ENCODE peak calls at places on chromosomes 5 and 9, in ten cellular contexts. One of them, this sample, is unnamed.

GRCh38 chr9:37529111-37529510 is 43.4 kb downstream of the POLR1E start:
- DNase-seq in AG08396: no peak
- DNase-seq in effector memory CD8-positive, alpha-beta T cell: peak
- DNase-seq in T-helper 9 cell: peak
- DNase-seq in astrocyte of the hippocampus: no peak
- DNase-seq in cardiac fibroblast: no peak
- DNase-seq in mucosa of gallbladder: peak
- DNase-seq in GM23338: no peak
- DNase-seq in progenitor cell of endocrine pancreas: no peak
- DNase-seq in neuronal stem cell: no peak
- DNase-seq in this sample: peak

GRCh38 chr9:132214027-132214622 is 52.3 kb downstream of the NTNG2 start:
- DNase-seq in AG08396: peak
- DNase-seq in effector memory CD8-positive, alpha-beta T cell: no peak
- DNase-seq in T-helper 9 cell: no peak
- DNase-seq in astrocyte of the hippocampus: peak
- DNase-seq in cardiac fibroblast: peak
- DNase-seq in mucosa of gallbladder: peak
- DNase-seq in GM23338: peak
- DNase-seq in progenitor cell of endocrine pancreas: peak
- DNase-seq in neuronal stem cell: no peak
- DNase-seq in this sample: no peak

GRCh38 chr5:122129332-122129731 is at the start of gene ZNF474:
- DNase-seq in AG08396: peak
- DNase-seq in effector memory CD8-positive, alpha-beta T cell: no peak
- DNase-seq in T-helper 9 cell: no peak
- DNase-seq in astrocyte of the hippocampus: peak
- DNase-seq in cardiac fibroblast: peak
- DNase-seq in mucosa of gallbladder: peak
- DNase-seq in GM23338: peak
- DNase-seq in progenitor cell of endocrine pancreas: no peak
- DNase-seq in neuronal stem cell: peak
- DNase-seq in this sample: no peak

GRCh38 chr5:128144491-128144890 is 60.9 kb downstream of the SLC12A2 start:
- DNase-seq in AG08396: peak
- DNase-seq in effector memory CD8-positive, alpha-beta T cell: no peak
- DNase-seq in T-helper 9 cell: no peak
- DNase-seq in astrocyte of the hippocampus: peak
- DNase-seq in cardiac fibroblast: peak
- DNase-seq in mucosa of gallbladder: no peak
- DNase-seq in GM23338: no peak
- DNase-seq in progenitor cell of endocrine pancreas: no peak
- DNase-seq in neuronal stem cell: no peak
- DNase-seq in this sample: no peak

GRCh38 chr5:87844866-87845265 is 423.8 kb downstream of the TMEM161B start:
- DNase-seq in AG08396: no peak
- DNase-seq in effector memory CD8-positive, alpha-beta T cell: no peak
- DNase-seq in T-helper 9 cell: no peak
- DNase-seq in astrocyte of the hippocampus: no peak
- DNase-seq in cardiac fibroblast: no peak
- DNase-seq in mucosa of gallbladder: no peak
- DNase-seq in GM23338: no peak
- DNase-seq in progenitor cell of endocrine pancreas: no peak
- DNase-seq in neuronal stem cell: no peak
- DNase-seq in this sample: no peak

GRCh38 chr9:110919609-110920008 is 118.7 kb downstream of the LPAR1 start:
- DNase-seq in AG08396: peak
- DNase-seq in effector memory CD8-positive, alpha-beta T cell: no peak
- DNase-seq in T-helper 9 cell: no peak
- DNase-seq in astrocyte of the hippocampus: peak
- DNase-seq in cardiac fibroblast: peak
- DNase-seq in mucosa of gallbladder: no peak
- DNase-seq in GM23338: no peak
- DNase-seq in progenitor cell of endocrine pancreas: no peak
- DNase-seq in neuronal stem cell: no peak
- DNase-seq in this sample: no peak

GRCh38 chr5:175823731-175824525 is 47.5 kb upstream of the CPLX2 start:
- DNase-seq in AG08396: no peak
- DNase-seq in effector memory CD8-positive, alpha-beta T cell: no peak
- DNase-seq in T-helper 9 cell: no peak
- DNase-seq in astrocyte of the hippocampus: no peak
- DNase-seq in cardiac fibroblast: no peak
- DNase-seq in mucosa of gallbladder: no peak
- DNase-seq in GM23338: peak
- DNase-seq in progenitor cell of endocrine pancreas: no peak
- DNase-seq in neuronal stem cell: no peak
- DNase-seq in this sample: no peak

GRCh38 chr9:135500071-135500524 is 384 bp upstream of the MRPS2 start:
- DNase-seq in AG08396: no peak
- DNase-seq in effector memory CD8-positive, alpha-beta T cell: no peak
- DNase-seq in T-helper 9 cell: no peak
- DNase-seq in astrocyte of the hippocampus: no peak
- DNase-seq in cardiac fibroblast: peak
- DNase-seq in mucosa of gallbladder: no peak
- DNase-seq in GM23338: no peak
- DNase-seq in progenitor cell of endocrine pancreas: no peak
- DNase-seq in neuronal stem cell: no peak
- DNase-seq in this sample: no peak

GRCh38 chr5:758698-759053 is 25.9 kb downstream of the ZDHHC11B start:
- DNase-seq in AG08396: no peak
- DNase-seq in effector memory CD8-positive, alpha-beta T cell: no peak
- DNase-seq in T-helper 9 cell: no peak
- DNase-seq in astrocyte of the hippocampus: no peak
- DNase-seq in cardiac fibroblast: no peak
- DNase-seq in mucosa of gallbladder: no peak
- DNase-seq in GM23338: no peak
- DNase-seq in progenitor cell of endocrine pancreas: no peak
- DNase-seq in neuronal stem cell: no peak
- DNase-seq in this sample: no peak

GRCh38 chr5:11387382-11387781 is 516.9 kb downstream of the CTNND2 start:
- DNase-seq in AG08396: no peak
- DNase-seq in effector memory CD8-positive, alpha-beta T cell: no peak
- DNase-seq in T-helper 9 cell: no peak
- DNase-seq in astrocyte of the hippocampus: no peak
- DNase-seq in cardiac fibroblast: no peak
- DNase-seq in mucosa of gallbladder: no peak
- DNase-seq in GM23338: no peak
- DNase-seq in progenitor cell of endocrine pancreas: no peak
- DNase-seq in neuronal stem cell: no peak
- DNase-seq in this sample: no peak

GRCh38 chr5:151509231-151509630 is 61.8 kb downstream of the SLC36A1 start:
- DNase-seq in AG08396: no peak
- DNase-seq in effector memory CD8-positive, alpha-beta T cell: no peak
- DNase-seq in T-helper 9 cell: no peak
- DNase-seq in astrocyte of the hippocampus: no peak
- DNase-seq in cardiac fibroblast: peak
- DNase-seq in mucosa of gallbladder: no peak
- DNase-seq in GM23338: no peak
- DNase-seq in progenitor cell of endocrine pancreas: no peak
- DNase-seq in neuronal stem cell: no peak
- DNase-seq in this sample: no peak

GRCh38 chr5:124996764-124997077 is 250.3 kb upstream of the ZNF608 start:
- DNase-seq in AG08396: peak
- DNase-seq in effector memory CD8-positive, alpha-beta T cell: no peak
- DNase-seq in T-helper 9 cell: no peak
- DNase-seq in astrocyte of the hippocampus: peak
- DNase-seq in cardiac fibroblast: peak
- DNase-seq in mucosa of gallbladder: no peak
- DNase-seq in GM23338: peak
- DNase-seq in progenitor cell of endocrine pancreas: no peak
- DNase-seq in neuronal stem cell: peak
- DNase-seq in this sample: no peak

GRCh38 chr5:131394128-131394527 is 130.3 kb downstream of the CDC42SE2 start:
- DNase-seq in AG08396: no peak
- DNase-seq in effector memory CD8-positive, alpha-beta T cell: peak
- DNase-seq in T-helper 9 cell: no peak
- DNase-seq in astrocyte of the hippocampus: peak
- DNase-seq in cardiac fibroblast: peak
- DNase-seq in mucosa of gallbladder: peak
- DNase-seq in GM23338: no peak
- DNase-seq in progenitor cell of endocrine pancreas: no peak
- DNase-seq in neuronal stem cell: no peak
- DNase-seq in this sample: peak